ENCODE peak calls at places on chromosomes 2 and 18, in four cellular contexts. S, Q, Y and T are unnamed samples.
A peak's percentile ranks its signal among the peaks of the same experiment; 100 is the strongest.

GRCh38 chr18:56329536-56329935 is 308.9 kb downstream of the TXNL1 start:
- DNase-seq in S (no peak), Q (no peak), Y (no peak), T (no peak)

GRCh38 chr2:102753563-102754159 is 8.2 kb upstream of the TMEM182 start:
- DNase-seq in S (peak; percentile 32), Q (peak; percentile 69), Y (peak; percentile 50), T (peak; percentile 6)

GRCh38 chr2:63888490-63889402 is 47.0 kb downstream of the UGP2 start:
- DNase-seq in S (peak; percentile 41), Q (peak; percentile 78), Y (peak; percentile 59), T (no peak)

GRCh38 chr2:29281585-29281984 is 166.4 kb downstream of the CLIP4 start:
- DNase-seq in S (peak; percentile 30), Q (peak; percentile 55), Y (no peak), T (no peak)

GRCh38 chr2:168796583-168797285 is 5.7 kb upstream of the NOSTRIN start:
- DNase-seq in S (no peak), Q (no peak), Y (no peak), T (no peak)

GRCh38 chr2:127053731-127054603 is 53.0 kb downstream of the BIN1 start:
- DNase-seq in S (peak; percentile 58), Q (no peak), Y (no peak), T (no peak)

GRCh38 chr2:149221898-149222297 is 108.5 kb upstream of the LYPD6 start:
- DNase-seq in S (no peak), Q (no peak), Y (no peak), T (no peak)

GRCh38 chr2:180370476-180371205 is 363.5 kb upstream of the CWC22 start:
- DNase-seq in S (no peak), Q (no peak), Y (no peak), T (no peak)

GRCh38 chr18:7155092-7155491 is 37.5 kb upstream of the LAMA1 start:
- DNase-seq in S (no peak), Q (no peak), Y (no peak), T (no peak)

GRCh38 chr18:74286106-74286856 is 5.5 kb downstream of the CYB5A start:
- DNase-seq in S (no peak), Q (peak; percentile 61), Y (no peak), T (no peak)

GRCh38 chr18:35355140-35355618 is 11.0 kb upstream of the ZNF24 start:
- DNase-seq in S (peak; percentile 73), Q (peak; percentile 62), Y (peak; percentile 81), T (peak; percentile 10)

GRCh38 chr2:228180126-228181097 is 1.1 kb downstream of the SPHKAP start:
- DNase-seq in S (no peak), Q (no peak), Y (no peak), T (no peak)

GRCh38 chr2:205158404-205158803 is 523.9 kb upstream of the NRP2 start:
- DNase-seq in S (no peak), Q (no peak), Y (no peak), T (no peak)

GRCh38 chr2:75499534-75499933 is 61.2 kb downstream of the EVA1A start:
- DNase-seq in S (no peak), Q (no peak), Y (no peak), T (no peak)

GRCh38 chr2:129720761-129721160 is 258.7 kb upstream of the RAB6C start:
- DNase-seq in S (no peak), Q (no peak), Y (no peak), T (no peak)

GRCh38 chr2:240391111-240392051 is 44.1 kb upstream of the GPC1 start:
- DNase-seq in S (no peak), Q (no peak), Y (no peak), T (no peak)

GRCh38 chr2:101063352-101063751 is 61.3 kb downstream of the RPL31 start:
- DNase-seq in S (no peak), Q (no peak), Y (no peak), T (no peak)

GRCh38 chr18:36179562-36180334 is 7.5 kb upstream of the MOCOS start:
- DNase-seq in S (peak; percentile 82), Q (no peak), Y (no peak), T (no peak)

GRCh38 chr2:233041722-233042323 is 9.4 kb downstream of the NEU2 start:
- DNase-seq in S (no peak), Q (no peak), Y (no peak), T (no peak)

GRCh38 chr2:159944874-159945273 is 117.5 kb downstream of the PLA2R1 start:
- DNase-seq in S (no peak), Q (no peak), Y (no peak), T (no peak)

GRCh38 chr2:204687776-204688175 is 142.5 kb downstream of the PARD3B start:
- DNase-seq in S (no peak), Q (no peak), Y (no peak), T (no peak)

GRCh38 chr2:26605969-26606846 is 35.0 kb downstream of the CIB4 start:
- DNase-seq in S (no peak), Q (no peak), Y (no peak), T (no peak)

GRCh38 chr2:151614606-151615306 is 119.5 kb downstream of the NEB start:
- DNase-seq in S (no peak), Q (no peak), Y (no peak), T (no peak)

GRCh38 chr18:69895081-69896047 is 52.3 kb downstream of the CD226 start:
- DNase-seq in S (no peak), Q (no peak), Y (no peak), T (no peak)

GRCh38 chr18:69948919-69949537 is 1.4 kb upstream of the CD226 start:
- DNase-seq in S (peak; percentile 30), Q (no peak), Y (peak; percentile 84), T (no peak)

GRCh38 chr2:280655-281110 is 7.2 kb downstream of the ALKAL2 start:
- DNase-seq in S (no peak), Q (no peak), Y (no peak), T (no peak)
- H3K27ac ChIP-seq in S (peak overlapping the region; percentile 67), Q (no peak overlapping the region), Y (no peak overlapping the region), T (no peak overlapping the region)

DNA sequence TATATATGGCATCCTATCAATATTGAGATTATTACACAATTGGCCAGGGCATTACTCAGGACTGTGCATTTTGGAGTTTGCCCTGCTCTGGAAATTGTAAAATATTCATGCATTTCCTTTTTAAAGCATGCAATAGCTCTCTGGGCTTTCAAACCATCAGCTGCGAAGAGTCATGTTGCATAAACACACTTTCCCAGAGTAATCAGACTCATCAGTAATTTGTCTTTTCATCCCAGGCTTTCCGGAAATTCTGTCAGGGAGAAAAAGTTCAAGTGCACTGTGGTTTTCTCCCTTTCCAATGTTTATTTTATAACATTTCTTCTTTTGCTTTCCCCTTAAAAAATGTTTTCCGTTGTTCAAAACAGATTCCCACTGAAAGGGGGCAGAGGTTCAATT is 38.9 kb upstream of the FHL2 start:
- DNase-seq in S (no peak), Q (no peak), Y (no peak), T (no peak)
- H3K27ac ChIP-seq in S (no peak overlapping the region), Q (no peak overlapping the region), Y (no peak overlapping the region), T (no peak overlapping the region)

DNA sequence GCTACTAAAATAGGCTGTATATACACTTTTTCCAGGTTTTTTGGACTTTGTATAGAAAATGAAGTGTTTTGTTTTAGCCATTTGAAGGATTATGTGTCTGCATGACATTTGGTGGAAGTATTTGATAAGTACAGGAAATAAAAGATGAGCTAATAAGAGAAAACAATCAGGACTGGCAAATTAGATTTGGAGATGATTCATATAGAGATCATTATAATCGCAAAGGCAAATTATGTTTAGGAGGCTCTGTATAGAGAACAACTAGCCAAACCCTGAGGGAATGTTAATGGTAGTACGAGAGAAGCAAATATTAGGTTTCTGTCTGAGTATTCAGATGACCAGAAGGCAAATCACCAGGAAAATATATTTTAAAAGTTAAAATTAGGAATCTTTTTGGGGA is 41.7 kb downstream of the PLCL1 start:
- DNase-seq in S (no peak), Q (no peak), Y (no peak), T (no peak)
- H3K27ac ChIP-seq in S (no peak overlapping the region), Q (no peak overlapping the region), Y (peak overlapping the region; percentile 95), T (no peak overlapping the region)

DNA sequence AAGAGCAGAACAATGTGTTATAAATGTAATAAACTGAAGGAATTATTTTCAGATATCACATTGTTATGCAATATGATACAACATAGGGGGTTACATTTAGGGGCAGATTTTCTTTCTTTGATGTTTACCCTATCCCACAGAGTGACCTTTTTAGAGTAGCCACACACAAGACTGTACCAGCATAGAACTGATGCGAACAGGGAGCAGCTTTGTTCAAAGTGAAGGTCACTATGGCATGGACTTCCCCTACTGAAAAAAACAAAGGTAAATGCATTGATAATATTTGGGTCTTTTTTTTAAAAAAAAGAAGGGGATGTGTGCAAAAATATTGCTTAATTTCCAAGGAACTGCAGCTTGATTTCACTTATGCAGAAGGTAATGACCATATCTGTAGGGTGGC is 1354.9 kb downstream of the SUCLG1 start:
- DNase-seq in S (no peak), Q (no peak), Y (no peak), T (no peak)
- H3K27ac ChIP-seq in S (no peak overlapping the region), Q (peak overlapping the region; percentile 33), Y (no peak overlapping the region), T (peak overlapping the region; percentile 50)

DNA sequence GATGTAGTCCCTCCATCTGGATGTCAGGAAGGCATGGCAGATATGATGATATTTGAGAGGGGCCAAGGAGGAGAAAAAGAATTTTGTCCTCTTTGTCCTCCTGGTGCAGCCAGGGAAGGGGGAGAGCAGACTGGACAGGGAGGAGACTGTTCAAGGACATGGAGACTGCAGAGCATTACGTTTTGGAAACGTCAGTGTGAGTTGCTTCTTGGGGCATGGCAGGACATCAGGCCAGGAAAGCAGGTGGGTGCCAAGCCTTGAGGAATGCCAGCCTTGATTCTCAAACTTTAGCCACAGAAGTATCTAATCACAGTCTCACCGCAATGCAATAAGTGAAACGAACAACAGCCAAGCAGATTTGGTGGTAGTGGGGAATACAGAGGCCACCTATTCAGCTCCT is 66.2 kb downstream of the BMP10 start:
- DNase-seq in S (no peak), Q (no peak), Y (no peak), T (no peak)
- H3K27ac ChIP-seq in S (no peak overlapping the region), Q (no peak overlapping the region), Y (no peak overlapping the region), T (no peak overlapping the region)

DNA sequence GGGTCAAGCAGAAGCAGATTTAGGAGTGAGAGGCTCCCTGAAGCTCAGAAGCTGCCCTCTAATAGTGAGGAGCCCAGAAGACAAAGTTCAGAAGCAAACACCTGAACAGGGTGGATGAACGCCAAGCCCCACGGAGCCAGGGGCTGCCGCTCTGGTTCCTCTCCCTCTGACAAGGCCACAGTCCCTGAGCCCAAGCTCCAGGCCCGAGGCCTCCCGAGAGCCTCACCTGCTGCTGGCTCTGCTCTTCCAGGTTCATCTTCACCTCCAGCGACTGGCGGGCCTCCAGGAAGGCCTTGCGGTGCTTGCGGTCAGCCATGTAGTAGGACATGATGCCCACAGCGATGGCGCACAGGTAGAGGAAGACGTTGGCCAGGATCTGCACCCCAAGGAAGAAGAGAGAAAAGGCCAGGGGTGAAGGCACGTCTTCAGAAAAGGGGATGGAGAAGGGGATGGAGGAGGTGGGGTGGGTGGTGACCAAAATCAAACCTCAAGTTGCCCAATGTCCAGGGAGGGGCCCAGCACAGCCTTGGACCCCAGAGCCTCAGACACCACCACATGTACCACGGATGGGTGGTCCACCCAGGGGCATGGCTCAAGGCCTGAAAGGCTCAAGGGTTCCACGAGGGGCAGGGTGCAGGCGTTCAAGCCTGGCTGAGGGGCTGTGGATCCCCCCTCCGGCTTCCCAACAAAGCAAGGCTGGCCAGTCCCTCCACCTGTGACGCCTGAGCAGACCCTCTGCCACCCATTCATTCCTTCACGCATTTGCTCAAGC is 47.5 kb downstream of the ADCY3 start:
- DNase-seq in S (no peak), Q (no peak), Y (no peak), T (no peak)
- H3K27ac ChIP-seq in S (peak overlapping the region; percentile 0), Q (no peak overlapping the region), Y (no peak overlapping the region), T (no peak overlapping the region)